ENCODE peak calls at places on chromosome 19, in nine cellular contexts. G is brain microvascular endothelial cell, B is fibroblast of pulmonary artery, S is osteoblast, D is heart right ventricle, P is GM10248, C is prostate gland, A is cardiac muscle cell, Q is natural killer cell. W is an unnamed sample.

GRCh38 chr19:39401549-39402416 is 4.9 kb upstream of the ZFP36 start:
- DNase-seq in P (peak; percentile 67), S (peak; percentile 90), G (peak; percentile 85), A (peak; percentile 66), C (peak; percentile 33), B (peak; percentile 70), D (peak; percentile 50), Q (peak; percentile 83), W (peak; percentile 75)

GRCh38 chr19:37817180-37817911 is 38.0 kb upstream of the ZNF573 start:
- DNase-seq in S (peak; percentile 75), A (peak; percentile 64), B (peak; percentile 27), P (peak; percentile 17), D (peak; percentile 89), Q (peak; percentile 29), C (peak; percentile 63), G (peak; percentile 34), W (peak; percentile 38)

GRCh38 chr19:35331551-35332214 is 2.7 kb downstream of the CD22 start:
- DNase-seq in S (no peak), P (no peak), A (no peak), B (no peak), G (no peak), C (no peak), D (no peak), Q (no peak), W (no peak)

GRCh38 chr19:12913011-12913561 is 6.0 kb downstream of the SYCE2 start:
- DNase-seq in S (peak; percentile 77), Q (no peak), A (peak; percentile 91), G (no peak), C (peak; percentile 80), P (no peak), D (peak; percentile 71), B (peak; percentile 83), W (no peak)

GRCh38 chr19:40633207-40633606 is 32.0 kb downstream of the LTBP4 start:
- DNase-seq in A (no peak), P (no peak), S (peak; percentile 92), D (no peak), G (peak; percentile 47), C (no peak), B (no peak), Q (no peak), W (no peak)

GRCh38 chr19:46225558-46226004 is 4.0 kb upstream of the IGFL1 start:
- DNase-seq in G (no peak), C (no peak), P (no peak), S (no peak), B (peak; percentile 36), D (no peak), A (peak; percentile 37), Q (no peak), W (peak; percentile 14)

GRCh38 chr19:17575871-17576757 is 20.7 kb downstream of the COLGALT1 start:
- DNase-seq in P (peak; percentile 6), G (no peak), C (no peak), B (no peak), Q (no peak), D (no peak), S (peak; percentile 35), A (no peak), W (peak; percentile 17)

GRCh38 chr19:6011794-6012193 is 33.9 kb upstream of the RANBP3 start:
- DNase-seq in G (no peak), C (no peak), S (no peak), B (no peak), Q (no peak), P (no peak), D (no peak), A (no peak), W (no peak)

GRCh38 chr19:34733266-34733825 is 697 bp upstream of the ZNF181 start:
- DNase-seq in D (peak; percentile 69), G (no peak), Q (no peak), B (no peak), S (peak; percentile 86), A (no peak), C (no peak), P (peak; percentile 43), W (peak; percentile 51)

GRCh38 chr19:3983936-3984583 is 1.2 kb downstream of the EEF2 start:
- DNase-seq in A (peak; percentile 60), D (no peak), B (peak; percentile 55), G (no peak), S (peak; percentile 84), Q (no peak), P (no peak), C (peak; percentile 38), W (no peak)

GRCh38 chr19:13396256-13397080 is 109.8 kb downstream of the CACNA1A start:
- DNase-seq in G (peak; percentile 41), P (no peak), B (peak; percentile 85), D (peak; percentile 17), A (peak; percentile 93), S (peak; percentile 50), Q (no peak), C (no peak), W (no peak)

GRCh38 chr19:54439174-54439851 is 9.7 kb upstream of the LENG8 start:
- DNase-seq in S (peak; percentile 82), P (no peak), A (peak; percentile 61), Q (no peak), G (peak; percentile 52), B (peak; percentile 55), D (no peak), C (no peak), W (no peak)

GRCh38 chr19:10122066-10122465 is 2.4 kb upstream of the EIF3G start:
- DNase-seq in D (no peak), G (no peak), C (no peak), B (peak; percentile 31), P (no peak), S (peak; percentile 78), Q (no peak), A (peak; percentile 54), W (no peak)

GRCh38 chr19:18336121-18336520 is 4.3 kb upstream of the PGPEP1 start:
- DNase-seq in B (no peak), C (no peak), D (no peak), P (no peak), Q (no peak), A (no peak), S (peak; percentile 51), G (no peak), W (no peak)

GRCh38 chr19:634975-635652 is 1.8 kb upstream of the POLRMT start:
- DNase-seq in G (no peak), D (no peak), S (no peak), B (no peak), C (no peak), P (no peak), A (no peak), Q (no peak), W (no peak)

GRCh38 chr19:633786-634639 is 676 bp upstream of the POLRMT start:
- DNase-seq in Q (no peak), G (no peak), S (peak; percentile 91), A (no peak), B (no peak), P (no peak), D (no peak), C (no peak), W (no peak)

GRCh38 chr19:632228-633067 is 889 bp downstream of the POLRMT start:
- DNase-seq in P (peak; percentile 76), S (peak; percentile 96), B (peak; percentile 56), C (no peak), A (peak; percentile 66), Q (no peak), G (peak; percentile 75), D (no peak), W (peak; percentile 84)

GRCh38 chr19:629961-630714 is 3.2 kb downstream of the POLRMT start:
- DNase-seq in D (no peak), C (no peak), G (no peak), B (no peak), Q (no peak), A (no peak), S (no peak), P (no peak), W (no peak)

GRCh38 chr19:633068-633785 is at the start of gene POLRMT:
- DNase-seq in C (peak; percentile 97), S (peak; percentile 100), B (peak; percentile 99), D (peak; percentile 98), P (peak; percentile 100), G (peak; percentile 97), A (peak; percentile 99), Q (peak; percentile 86), W (peak; percentile 100)
- TF ChIP-seq CTCF in C (peak; percentile 26), S (no peak), B (no peak), D (no peak), P (no peak), G (no peak), A (no peak), Q (no peak), W (no peak)

DNA sequence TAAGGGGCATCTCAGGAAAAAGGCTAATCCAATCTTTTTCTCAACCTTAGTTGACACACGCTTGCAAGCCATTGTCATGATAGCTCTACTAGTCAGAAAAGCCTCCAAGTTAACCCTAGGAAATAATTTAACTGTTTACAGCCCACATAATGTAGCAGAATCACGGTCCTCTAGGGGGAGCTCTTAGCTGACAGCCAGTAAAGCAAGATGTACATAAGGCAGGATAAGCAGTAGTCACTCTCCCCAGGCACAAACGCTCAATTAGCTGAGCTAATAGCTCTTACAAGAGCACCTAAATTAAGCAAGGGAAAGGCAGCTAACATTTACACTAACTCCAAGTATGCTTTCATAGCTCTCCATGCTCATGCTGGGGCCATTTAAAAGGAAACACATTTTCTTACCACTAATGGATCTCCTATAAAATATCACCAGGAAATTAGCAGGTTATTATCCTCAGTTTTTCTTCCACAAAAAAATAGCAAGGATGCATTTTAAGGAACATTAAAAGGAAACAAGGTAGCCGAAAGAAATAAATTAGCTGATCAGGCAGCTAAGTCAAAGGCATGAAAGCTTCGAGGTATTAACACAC is 33.7 kb upstream of the ZSCAN5A start:
- DNase-seq in S (no peak), C (no peak), D (no peak), A (peak; percentile 13), Q (no peak), P (no peak), G (peak; percentile 16), B (peak; percentile 21), W (no peak)
- TF ChIP-seq CTCF in S (peak; percentile 33), C (no peak), D (peak; percentile 21), A (peak; percentile 37), Q (no peak), P (peak; percentile 37), G (peak; percentile 28), B (peak; percentile 41), W (peak; percentile 13)

DNA sequence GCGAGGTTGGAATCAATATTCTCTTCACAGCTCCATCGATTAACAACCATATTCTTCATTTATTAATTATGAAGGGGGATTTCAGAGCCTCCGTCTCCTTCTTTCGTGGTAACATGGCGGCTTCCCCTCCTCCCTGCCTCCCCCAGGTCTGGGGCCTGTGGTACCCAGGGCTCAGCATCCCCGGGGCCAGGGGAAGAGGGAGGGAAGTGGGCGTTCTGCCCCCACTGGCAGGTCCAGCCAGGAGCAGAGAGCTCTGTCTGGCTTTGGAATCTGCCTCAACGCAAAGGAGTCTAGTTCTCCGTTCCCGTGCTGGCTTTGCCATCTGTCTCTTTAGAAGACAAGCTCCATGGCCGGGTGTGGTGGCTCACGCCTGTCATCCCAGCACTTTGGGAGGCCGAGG is 37.8 kb upstream of the ONECUT3 start:
- DNase-seq in S (no peak), Q (no peak), C (no peak), P (no peak), A (no peak), B (no peak), D (no peak), G (no peak), W (no peak)
- TF ChIP-seq CTCF in S (no peak), Q (no peak), C (no peak), P (no peak), A (no peak), B (no peak), D (no peak), G (no peak), W (no peak)

DNA sequence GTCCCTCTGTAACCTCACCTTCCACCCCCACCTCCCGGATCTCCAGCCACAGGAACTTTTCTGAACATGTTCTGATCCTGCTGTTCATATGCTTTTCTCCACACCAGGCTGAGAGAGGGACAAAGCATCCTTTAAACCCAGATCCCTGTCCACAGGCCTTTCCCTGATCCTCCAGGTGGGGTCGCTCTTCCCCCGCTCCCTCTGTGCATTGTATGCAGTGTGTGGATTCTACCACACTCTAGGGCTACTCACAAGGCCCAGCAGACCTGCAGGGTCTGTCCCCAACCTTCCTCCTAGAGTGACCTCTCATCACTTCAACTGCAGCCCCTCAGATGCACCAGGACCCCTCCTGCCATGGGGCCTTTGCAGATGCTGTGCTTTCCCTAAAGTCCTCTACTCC is 1200.6 kb downstream of the UQCRFS1 start:
- DNase-seq in A (no peak), Q (no peak), S (peak; percentile 3), C (no peak), G (no peak), B (no peak), P (no peak), D (no peak), W (no peak)
- TF ChIP-seq CTCF in A (no peak), Q (no peak), S (no peak), C (no peak), G (no peak), B (no peak), P (peak; percentile 34), D (no peak), W (no peak)